ENCODE peak calls at places on chromosomes 11 and 22, in six cellular contexts. M is cardiac fibroblast, J is neural progenitor cell, W is fibroblast of lung, U is GM12865, R is kidney epithelial cell. Q is an unnamed sample.

GRCh38 chr11:93498099-93499040 is 44.8 kb downstream of the SMCO4 start:
- DNase-seq in M (peak), J (peak), W (peak), U (no peak), R (peak), Q (no peak)

GRCh38 chr11:17561466-17562001 is 14.5 kb downstream of the OTOG start:
- DNase-seq in M (no peak), J (no peak), W (no peak), U (no peak), R (no peak), Q (no peak)

GRCh38 chr11:67416416-67417335 is 1.2 kb downstream of the CARNS1 start:
- DNase-seq in M (no peak), J (no peak), W (peak), U (no peak), R (no peak), Q (no peak)

GRCh38 chr11:75815345-75815983 is 454 bp downstream of the UVRAG start:
- DNase-seq in M (peak), J (no peak), W (peak), U (peak), R (no peak), Q (no peak)

GRCh38 chr11:128759597-128759996 is 65.7 kb downstream of the FLI1 start:
- DNase-seq in M (peak), J (no peak), W (no peak), U (no peak), R (peak), Q (no peak)

GRCh38 chr11:46431211-46431610 is 39.6 kb upstream of the CHRM4 start:
- DNase-seq in M (no peak), J (no peak), W (no peak), U (no peak), R (no peak), Q (no peak)

GRCh38 chr11:111450480-111451320 is 61.5 kb downstream of the BTG4 start:
- DNase-seq in M (no peak), J (no peak), W (no peak), U (peak), R (no peak), Q (peak)

GRCh38 chr11:65606876-65607613 is 7.0 kb downstream of the MAP3K11 start:
- DNase-seq in M (peak), J (peak), W (peak), U (no peak), R (peak), Q (no peak)

GRCh38 chr11:110966131-110966530 is 253.9 kb upstream of the ARHGAP20 start:
- DNase-seq in M (no peak), J (no peak), W (peak), U (no peak), R (no peak), Q (no peak)

GRCh38 chr11:85826096-85826855 is 15.3 kb upstream of the SYTL2 start:
- DNase-seq in M (peak), J (peak), W (peak), U (peak), R (no peak), Q (no peak)

GRCh38 chr11:130849215-130849568 is 67.1 kb downstream of the SNX19 start:
- DNase-seq in M (peak), J (no peak), W (peak), U (no peak), R (no peak), Q (no peak)

GRCh38 chr11:123214396-123214795 is 19.3 kb upstream of the CLMP start:
- DNase-seq in M (no peak), J (no peak), W (no peak), U (no peak), R (no peak), Q (no peak)

GRCh38 chr22:38467904-38468760 is at the start of gene KDELR3:
- DNase-seq in M (peak), J (peak), W (peak), U (peak), R (no peak), Q (peak)

GRCh38 chr11:432501-433100 is 9.2 kb downstream of the ANO9 start:
- DNase-seq in M (no peak), J (no peak), W (no peak), U (no peak), R (no peak), Q (no peak)

GRCh38 chr11:45144126-45145082 is 2.0 kb upstream of the PRDM11 start:
- DNase-seq in M (no peak), J (no peak), W (no peak), U (no peak), R (no peak), Q (no peak)

GRCh38 chr22:38078046-38078840 is 5.7 kb downstream of the SLC16A8 start:
- DNase-seq in M (no peak), J (no peak), W (no peak), U (no peak), R (no peak), Q (no peak)

GRCh38 chr11:75775056-75775455 is 6.5 kb downstream of the DGAT2 start:
- DNase-seq in M (no peak), J (peak), W (no peak), U (no peak), R (no peak), Q (no peak)

GRCh38 chr22:48042621-48043395 is 1280.4 kb downstream of the TBC1D22A start:
- DNase-seq in M (no peak), J (no peak), W (no peak), U (no peak), R (no peak), Q (no peak)

GRCh38 chr22:26127126-26127525 is 42.1 kb upstream of the SEZ6L start:
- DNase-seq in M (no peak), J (no peak), W (no peak), U (no peak), R (no peak), Q (no peak)

GRCh38 chr22:19477321-19478085 is 1.5 kb downstream of the UFD1 start:
- DNase-seq in M (peak), J (no peak), W (peak), U (peak), R (no peak), Q (no peak)

GRCh38 chr11:65873280-65874156 is 918 bp upstream of the EFEMP2 start:
- DNase-seq in M (peak), J (peak), W (peak), U (peak), R (no peak), Q (peak)

GRCh38 chr11:78653294-78653909 is 78.7 kb upstream of the NARS2 start:
- DNase-seq in M (no peak), J (no peak), W (no peak), U (no peak), R (no peak), Q (no peak)

GRCh38 chr11:70040869-70041501 is 37.1 kb upstream of the ANO1 start:
- DNase-seq in M (no peak), J (no peak), W (no peak), U (no peak), R (no peak), Q (no peak)

GRCh38 chr22:42334875-42335512 is 64.5 kb upstream of the TCF20 start:
- DNase-seq in M (no peak), J (no peak), W (no peak), U (no peak), R (no peak), Q (no peak)

GRCh38 chr11:59182457-59183151 is 10.7 kb downstream of the DTX4 start:
- DNase-seq in M (no peak), J (peak), W (no peak), U (peak), R (no peak), Q (peak)

GRCh38 chr11:92251980-92252379 is 27.4 kb downstream of the FAT3 start:
- DNase-seq in M (peak), J (no peak), W (peak), U (no peak), R (no peak), Q (no peak)

GRCh38 chr11:105821781-105822180 is 200.3 kb downstream of the MSANTD4 start:
- DNase-seq in M (no peak), J (no peak), W (no peak), U (no peak), R (no peak), Q (no peak)

GRCh38 chr11:945986-946385 is 20.3 kb downstream of the AP2A2 start:
- DNase-seq in M (no peak), J (peak), W (peak), U (no peak), R (no peak), Q (no peak)

GRCh38 chr11:114147389-114148382 is 88.2 kb downstream of the ZBTB16 start:
- DNase-seq in M (peak), J (peak), W (peak), U (no peak), R (no peak), Q (no peak)

GRCh38 chr11:2893021-2893528 is 7.5 kb upstream of the CDKN1C start:
- DNase-seq in M (no peak), J (no peak), W (no peak), U (no peak), R (no peak), Q (no peak)

GRCh38 chr11:59145534-59145933 is 2.9 kb downstream of the FAM111A start:
- DNase-seq in M (peak), J (no peak), W (peak), U (no peak), R (no peak), Q (no peak)

GRCh38 chr11:124633355-124633754 is 10.7 kb downstream of the TBRG1 start:
- DNase-seq in M (peak), J (no peak), W (no peak), U (no peak), R (no peak), Q (no peak)

GRCh38 chr11:75147191-75147874 is 3.6 kb upstream of the SLCO2B1 start:
- DNase-seq in M (no peak), J (no peak), W (no peak), U (no peak), R (no peak), Q (no peak)

GRCh38 chr22:19446603-19447387 is 716 bp downstream of the C22orf39 start:
- DNase-seq in M (no peak), J (peak), W (peak), U (no peak), R (no peak), Q (no peak)

GRCh38 chr11:26335903-26336302 is 4.0 kb downstream of the ANO3 start:
- DNase-seq in M (peak), J (no peak), W (peak), U (no peak), R (no peak), Q (no peak)

GRCh38 chr11:26332572-26332915 is 614 bp downstream of the ANO3 start:
- DNase-seq in M (peak), J (no peak), W (peak), U (no peak), R (no peak), Q (no peak)

GRCh38 chr11:26333906-26334305 is 2.0 kb downstream of the ANO3 start:
- DNase-seq in M (peak), J (no peak), W (peak), U (no peak), R (no peak), Q (no peak)

GRCh38 chr11:26330255-26330654 is 1.7 kb upstream of the ANO3 start:
- DNase-seq in M (no peak), J (no peak), W (no peak), U (no peak), R (no peak), Q (no peak)

GRCh38 chr11:26331911-26332571 is at the start of gene ANO3:
- DNase-seq in M (peak), J (peak), W (peak), U (peak), R (peak), Q (peak)
- TF ChIP-seq CTCF in M (peak), J (peak), W (peak), U (no peak), R (peak), Q (peak)

GRCh38 chr11:126874831-126875230 is 125.7 kb downstream of the KIRREL3 start:
- DNase-seq in M (no peak), J (peak), W (no peak), U (peak), R (no peak), Q (no peak)
- TF ChIP-seq CTCF in M (peak), J (peak), W (no peak), U (peak), R (peak), Q (no peak)

GRCh38 chr11:60428517-60428916 is 855 bp upstream of the MS4A5 start:
- DNase-seq in M (peak), J (no peak), W (no peak), U (no peak), R (no peak), Q (no peak)

DNA sequence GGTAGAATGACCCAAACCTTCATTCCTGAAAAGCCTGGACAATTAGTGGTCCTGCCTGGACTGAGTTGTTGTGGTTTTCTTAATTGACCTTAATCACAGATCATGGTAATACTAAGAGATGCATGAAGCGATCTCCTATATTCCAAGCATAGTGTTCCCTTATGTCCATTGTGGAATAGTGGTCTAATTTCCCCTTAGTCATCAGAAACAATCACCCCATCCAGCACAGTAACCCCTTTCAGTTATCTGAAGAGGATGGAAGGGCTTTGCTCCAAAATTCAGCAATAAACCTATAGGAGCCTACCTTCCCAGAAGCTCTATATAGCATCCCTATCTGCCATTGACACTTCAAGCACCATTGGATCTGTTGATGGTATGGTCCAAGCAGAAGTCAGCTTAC is 6.8 kb upstream of the MS4A5 start:
- DNase-seq in M (no peak), J (no peak), W (no peak), U (no peak), R (no peak), Q (no peak)
- TF ChIP-seq CTCF in M (no peak), J (no peak), W (no peak), U (no peak), R (no peak), Q (no peak)

GRCh38 chr22:23204541-23205157 is 24.3 kb downstream of the BCR start:
- DNase-seq in M (no peak), J (no peak), W (no peak), U (no peak), R (no peak), Q (no peak)
- TF ChIP-seq CTCF in M (no peak), J (no peak), W (no peak), U (no peak), R (no peak), Q (no peak)

Q was measured in GM13976.